ENCODE peak calls at places on chromosomes 16 and 17, in four cellular contexts. R is activated CD8-positive, alpha-beta T cell treated with anti-CD3 and anti-CD28 coated beads for 36 hours; P is NCI-H774; U is astrocyte. X is an unnamed sample.

GRCh38 chr17:33277436-33278100 is 15.5 kb downstream of the ASIC2 start:
- DNase-seq in R (no peak), P (no peak), U (peak), X (no peak)

GRCh38 chr17:11178576-11178975 is 62.4 kb upstream of the SHISA6 start:
- DNase-seq in R (no peak), P (no peak), U (no peak), X (no peak)

GRCh38 chr17:78689029-78689428 is 93.0 kb downstream of the CYTH1 start:
- DNase-seq in R (no peak), P (no peak), U (no peak), X (no peak)

GRCh38 chr17:8912060-8912981 is 44.8 kb upstream of the PIK3R6 start:
- DNase-seq in R (no peak), P (no peak), U (no peak), X (no peak)

GRCh38 chr16:49348408-49349176 is 25.0 kb upstream of the C16orf78 start:
- DNase-seq in R (no peak), P (no peak), U (no peak), X (no peak)

GRCh38 chr16:9534759-9535158 is 443.3 kb downstream of the HAPSTR1 start:
- DNase-seq in R (no peak), P (no peak), U (no peak), X (no peak)

GRCh38 chr16:54657058-54657708 is 273.5 kb upstream of the IRX5 start:
- DNase-seq in R (no peak), P (no peak), U (peak), X (peak)

GRCh38 chr16:66511615-66512500 is 38.1 kb downstream of the TK2 start:
- DNase-seq in R (no peak), P (no peak), U (peak), X (peak)

GRCh38 chr16:57092786-57093301 is 461 bp downstream of the CPNE2 start:
- DNase-seq in R (peak), P (no peak), U (no peak), X (no peak)

GRCh38 chr16:68356249-68356918 is 45.6 kb downstream of the PRMT7 start:
- DNase-seq in R (peak), P (no peak), U (no peak), X (no peak)

GRCh38 chr17:32277284-32277683 is 11.7 kb downstream of the RHBDL3 start:
- DNase-seq in R (no peak), P (no peak), U (peak), X (peak)

GRCh38 chr16:74558873-74559272 is 48.0 kb downstream of the GLG1 start:
- DNase-seq in R (no peak), P (no peak), U (no peak), X (no peak)

GRCh38 chr16:626174-626765 is 4.5 kb upstream of the WFIKKN1 start:
- DNase-seq in R (no peak), P (no peak), U (no peak), X (no peak)

GRCh38 chr16:9003322-9003721 is 39.6 kb upstream of the USP7 start:
- DNase-seq in R (no peak), P (peak), U (no peak), X (no peak)

GRCh38 chr16:9297437-9298113 is 206.1 kb downstream of the HAPSTR1 start:
- DNase-seq in R (peak), P (no peak), U (no peak), X (no peak)

GRCh38 chr16:14405611-14406537 is 224.2 kb downstream of the PARN start:
- DNase-seq in R (peak), P (no peak), U (no peak), X (no peak)

GRCh38 chr17:17061516-17061915 is 19.3 kb downstream of the MPRIP start:
- DNase-seq in R (no peak), P (no peak), U (no peak), X (no peak)

GRCh38 chr17:3794890-3795757 is 5.9 kb downstream of the ITGAE start:
- DNase-seq in R (peak), P (no peak), U (peak), X (no peak)

GRCh38 chr17:44323359-44324091 is 1.1 kb downstream of the SLC25A39 start:
- DNase-seq in R (no peak), P (no peak), U (no peak), X (no peak)

GRCh38 chr17:21524211-21524591 is 148.0 kb downstream of the KCNJ12 start:
- DNase-seq in R (no peak), P (no peak), U (no peak), X (no peak)

GRCh38 chr16:26816885-26817571 is 249.7 kb upstream of the C16orf82 start:
- DNase-seq in R (peak), P (no peak), U (peak), X (peak)

GRCh38 chr16:56965939-56966515 is 4.3 kb downstream of the CETP start:
- DNase-seq in R (no peak), P (no peak), U (no peak), X (no peak)

GRCh38 chr17:81869221-81870154 is 1.6 kb downstream of the ARHGDIA start:
- DNase-seq in R (peak), P (no peak), U (no peak), X (no peak)

GRCh38 chr16:15782573-15783365 is 74.1 kb downstream of the MYH11 start:
- DNase-seq in R (no peak), P (no peak), U (no peak), X (no peak)

GRCh38 chr17:35051579-35052239 is 11.8 kb downstream of the RFFL start:
- DNase-seq in R (peak), P (no peak), U (peak), X (no peak)

GRCh38 chr17:2964831-2965230 is 98.6 kb downstream of the OR1D5 start:
- DNase-seq in R (no peak), P (no peak), U (no peak), X (no peak)

GRCh38 chr17:48740537-48740936 is 12.0 kb upstream of the HOXB13 start:
- DNase-seq in R (no peak), P (no peak), U (no peak), X (no peak)

GRCh38 chr17:55607736-55608341 is 96.6 kb upstream of the SMIM36 start:
- DNase-seq in R (no peak), P (no peak), U (peak), X (no peak)

GRCh38 chr17:29760279-29760721 is 137.6 kb upstream of the CORO6 start:
- DNase-seq in R (peak), P (no peak), U (peak), X (peak)

GRCh38 chr17:62562656-62563055 is 64.8 kb upstream of the MRC2 start:
- DNase-seq in R (no peak), P (peak), U (peak), X (peak)

GRCh38 chr16:81446318-81447275 is 2.0 kb downstream of the CMIP start:
- DNase-seq in R (peak), P (no peak), U (peak), X (peak)

GRCh38 chr17:3029213-3029913 is 34.0 kb downstream of the OR1D5 start:
- DNase-seq in R (no peak), P (no peak), U (no peak), X (no peak)